ENCODE peak calls at places on chromosomes 7 and 10, in nine cellular contexts. One of them, this sample, is unnamed.

GRCh38 chr10:525565-526315 is 163.7 kb downstream of the DIP2C start:
- DNase-seq in brain microvascular endothelial cell: no peak
- DNase-seq in body of pancreas: no peak
- DNase-seq in mammary epithelial cell: peak; percentile 35
- DNase-seq in Peyer's patch: no peak
- DNase-seq in tibial nerve: no peak
- DNase-seq in IMR-90: peak; percentile 61
- DNase-seq in spleen: peak; percentile 62
- DNase-seq in SJCRH30: no peak
- DNase-seq in this sample: no peak

GRCh38 chr7:79282882-79283602 is 170.4 kb downstream of the MAGI2 start:
- DNase-seq in brain microvascular endothelial cell: peak; percentile 39
- DNase-seq in spleen: no peak
- DNase-seq in tibial nerve: no peak
- DNase-seq in mammary epithelial cell: peak; percentile 43
- DNase-seq in body of pancreas: no peak
- DNase-seq in SJCRH30: peak; percentile 9
- DNase-seq in IMR-90: peak; percentile 91
- DNase-seq in Peyer's patch: no peak
- DNase-seq in this sample: no peak

GRCh38 chr10:47415520-47416304 is 31.6 kb upstream of the ZNF488 start:
- DNase-seq in SJCRH30: no peak
- DNase-seq in tibial nerve: no peak
- DNase-seq in IMR-90: no peak
- DNase-seq in body of pancreas: no peak
- DNase-seq in Peyer's patch: no peak
- DNase-seq in brain microvascular endothelial cell: no peak
- DNase-seq in mammary epithelial cell: peak; percentile 35
- DNase-seq in spleen: peak; percentile 28
- DNase-seq in this sample: no peak

GRCh38 chr7:41916450-41916927 is 213.6 kb upstream of the INHBA start:
- DNase-seq in spleen: no peak
- DNase-seq in brain microvascular endothelial cell: peak; percentile 96
- DNase-seq in IMR-90: peak; percentile 99
- DNase-seq in tibial nerve: peak; percentile 54
- DNase-seq in SJCRH30: peak; percentile 7
- DNase-seq in mammary epithelial cell: peak; percentile 89
- DNase-seq in body of pancreas: peak; percentile 24
- DNase-seq in Peyer's patch: no peak
- DNase-seq in this sample: no peak

GRCh38 chr10:19328582-19328981 is 280.0 kb downstream of the MALRD1 start:
- DNase-seq in Peyer's patch: no peak
- DNase-seq in body of pancreas: no peak
- DNase-seq in tibial nerve: no peak
- DNase-seq in brain microvascular endothelial cell: no peak
- DNase-seq in spleen: no peak
- DNase-seq in SJCRH30: no peak
- DNase-seq in IMR-90: no peak
- DNase-seq in mammary epithelial cell: no peak
- DNase-seq in this sample: no peak

GRCh38 chr7:155257482-155258232 is 40.0 kb upstream of the INSIG1 start:
- DNase-seq in body of pancreas: peak; percentile 89
- DNase-seq in tibial nerve: peak; percentile 73
- DNase-seq in IMR-90: no peak
- DNase-seq in spleen: no peak
- DNase-seq in brain microvascular endothelial cell: peak; percentile 76
- DNase-seq in mammary epithelial cell: peak; percentile 69
- DNase-seq in SJCRH30: peak; percentile 65
- DNase-seq in Peyer's patch: peak; percentile 52
- DNase-seq in this sample: peak; percentile 80

GRCh38 chr7:70698219-70698832 is 433.6 kb upstream of the GALNT17 start:
- DNase-seq in brain microvascular endothelial cell: peak; percentile 48
- DNase-seq in mammary epithelial cell: peak; percentile 45
- DNase-seq in SJCRH30: peak; percentile 82
- DNase-seq in Peyer's patch: peak; percentile 73
- DNase-seq in tibial nerve: peak; percentile 57
- DNase-seq in body of pancreas: peak; percentile 58
- DNase-seq in IMR-90: peak; percentile 73
- DNase-seq in spleen: no peak
- DNase-seq in this sample: no peak

GRCh38 chr10:101444058-101444457 is 90.1 kb downstream of the BTRC start:
- DNase-seq in SJCRH30: peak; percentile 69
- DNase-seq in mammary epithelial cell: no peak
- DNase-seq in spleen: no peak
- DNase-seq in brain microvascular endothelial cell: no peak
- DNase-seq in body of pancreas: no peak
- DNase-seq in Peyer's patch: no peak
- DNase-seq in IMR-90: peak; percentile 17
- DNase-seq in tibial nerve: no peak
- DNase-seq in this sample: no peak

GRCh38 chr10:113103131-113103830 is 153.2 kb downstream of the TCF7L2 start:
- DNase-seq in spleen: no peak
- DNase-seq in IMR-90: peak; percentile 28
- DNase-seq in body of pancreas: no peak
- DNase-seq in tibial nerve: no peak
- DNase-seq in SJCRH30: no peak
- DNase-seq in brain microvascular endothelial cell: no peak
- DNase-seq in mammary epithelial cell: no peak
- DNase-seq in Peyer's patch: no peak
- DNase-seq in this sample: no peak

GRCh38 chr10:127310389-127310788 is 114.0 kb upstream of the INSYN2A start:
- DNase-seq in spleen: no peak
- DNase-seq in brain microvascular endothelial cell: no peak
- DNase-seq in tibial nerve: no peak
- DNase-seq in Peyer's patch: no peak
- DNase-seq in mammary epithelial cell: no peak
- DNase-seq in IMR-90: no peak
- DNase-seq in SJCRH30: no peak
- DNase-seq in body of pancreas: no peak
- DNase-seq in this sample: no peak

GRCh38 chr7:90706067-90706716 is 110.1 kb downstream of the CDK14 start:
- DNase-seq in Peyer's patch: no peak
- DNase-seq in IMR-90: peak; percentile 70
- DNase-seq in brain microvascular endothelial cell: no peak
- DNase-seq in tibial nerve: no peak
- DNase-seq in spleen: no peak
- DNase-seq in mammary epithelial cell: no peak
- DNase-seq in body of pancreas: no peak
- DNase-seq in SJCRH30: no peak
- DNase-seq in this sample: no peak

GRCh38 chr7:98210513-98211220 is 572 bp upstream of the BHLHA15 start:
- DNase-seq in brain microvascular endothelial cell: no peak
- DNase-seq in Peyer's patch: peak; percentile 49
- DNase-seq in tibial nerve: no peak
- DNase-seq in SJCRH30: no peak
- DNase-seq in body of pancreas: peak; percentile 56
- DNase-seq in mammary epithelial cell: no peak
- DNase-seq in IMR-90: no peak
- DNase-seq in spleen: peak; percentile 75
- DNase-seq in this sample: peak; percentile 64

GRCh38 chr7:22625251-22625650 is 101.7 kb upstream of the IL6 start:
- DNase-seq in SJCRH30: no peak
- DNase-seq in Peyer's patch: no peak
- DNase-seq in mammary epithelial cell: no peak
- DNase-seq in spleen: no peak
- DNase-seq in brain microvascular endothelial cell: no peak
- DNase-seq in tibial nerve: no peak
- DNase-seq in IMR-90: no peak
- DNase-seq in body of pancreas: no peak
- DNase-seq in this sample: no peak

GRCh38 chr7:159025161-159025779 is 119.4 kb downstream of the VIPR2 start:
- DNase-seq in SJCRH30: no peak
- DNase-seq in tibial nerve: no peak
- DNase-seq in brain microvascular endothelial cell: peak; percentile 46
- DNase-seq in Peyer's patch: peak; percentile 27
- DNase-seq in spleen: no peak
- DNase-seq in mammary epithelial cell: no peak
- DNase-seq in IMR-90: no peak
- DNase-seq in body of pancreas: no peak
- DNase-seq in this sample: no peak

GRCh38 chr10:133129151-133129853 is 30.7 kb upstream of the KNDC1 start:
- DNase-seq in Peyer's patch: peak; percentile 38
- DNase-seq in spleen: no peak
- DNase-seq in SJCRH30: no peak
- DNase-seq in tibial nerve: no peak
- DNase-seq in body of pancreas: no peak
- DNase-seq in brain microvascular endothelial cell: no peak
- DNase-seq in IMR-90: no peak
- DNase-seq in mammary epithelial cell: no peak
- DNase-seq in this sample: no peak

GRCh38 chr10:133125901-133126300 is 34.1 kb upstream of the KNDC1 start:
- DNase-seq in tibial nerve: no peak
- DNase-seq in brain microvascular endothelial cell: no peak
- DNase-seq in SJCRH30: no peak
- DNase-seq in IMR-90: no peak
- DNase-seq in Peyer's patch: no peak
- DNase-seq in spleen: no peak
- DNase-seq in body of pancreas: no peak
- DNase-seq in mammary epithelial cell: no peak
- DNase-seq in this sample: no peak

GRCh38 chr10:133128126-133129081 is 31.6 kb upstream of the KNDC1 start:
- DNase-seq in SJCRH30: no peak
- DNase-seq in Peyer's patch: no peak
- DNase-seq in brain microvascular endothelial cell: no peak
- DNase-seq in tibial nerve: no peak
- DNase-seq in spleen: peak; percentile 75
- DNase-seq in body of pancreas: no peak
- DNase-seq in IMR-90: no peak
- DNase-seq in mammary epithelial cell: no peak
- DNase-seq in this sample: peak; percentile 14

GRCh38 chr10:133126431-133127290 is 33.4 kb upstream of the KNDC1 start:
- DNase-seq in IMR-90: no peak
- DNase-seq in spleen: peak; percentile 68
- DNase-seq in body of pancreas: no peak
- DNase-seq in tibial nerve: no peak
- DNase-seq in SJCRH30: no peak
- DNase-seq in Peyer's patch: no peak
- DNase-seq in brain microvascular endothelial cell: no peak
- DNase-seq in mammary epithelial cell: no peak
- DNase-seq in this sample: peak; percentile 10

GRCh38 chr10:133127291-133128125 is 32.5 kb upstream of the KNDC1 start:
- DNase-seq in spleen: peak; percentile 64
- DNase-seq in IMR-90: no peak
- DNase-seq in tibial nerve: no peak
- DNase-seq in brain microvascular endothelial cell: no peak
- DNase-seq in body of pancreas: no peak
- DNase-seq in mammary epithelial cell: no peak
- DNase-seq in SJCRH30: no peak
- DNase-seq in Peyer's patch: no peak
- DNase-seq in this sample: peak; percentile 44
- H3K27me3 ChIP-seq in spleen: peaks cover 40% of the 10 kb centered on the region
- H3K27me3 ChIP-seq in IMR-90: no peaks in the 10 kb centered on the region
- H3K27me3 ChIP-seq in tibial nerve: peaks cover 6% of the 10 kb centered on the region
- H3K27me3 ChIP-seq in brain microvascular endothelial cell: no peaks in the 10 kb centered on the region
- H3K27me3 ChIP-seq in body of pancreas: no peaks in the 10 kb centered on the region
- H3K27me3 ChIP-seq in mammary epithelial cell: no peaks in the 10 kb centered on the region
- H3K27me3 ChIP-seq in SJCRH30: no peaks in the 10 kb centered on the region
- H3K27me3 ChIP-seq in Peyer's patch: no peaks in the 10 kb centered on the region
- H3K27me3 ChIP-seq in this sample: no peaks in the 10 kb centered on the region

GRCh38 chr10:110447886-110448285 is 49.8 kb upstream of the DUSP5 start:
- DNase-seq in IMR-90: no peak
- DNase-seq in spleen: peak; percentile 2
- DNase-seq in body of pancreas: no peak
- DNase-seq in Peyer's patch: no peak
- DNase-seq in SJCRH30: peak; percentile 35
- DNase-seq in tibial nerve: no peak
- DNase-seq in brain microvascular endothelial cell: no peak
- DNase-seq in mammary epithelial cell: no peak
- DNase-seq in this sample: no peak
- H3K27ac ChIP-seq in IMR-90: peak overlapping the region; percentile 22
- H3K27ac ChIP-seq in spleen: no peak overlapping the region
- H3K27ac ChIP-seq in body of pancreas: no peak overlapping the region
- H3K27ac ChIP-seq in Peyer's patch: no peak overlapping the region
- H3K27ac ChIP-seq in SJCRH30: peak overlapping the region; percentile 32
- H3K27ac ChIP-seq in tibial nerve: no peak overlapping the region
- H3K27ac ChIP-seq in brain microvascular endothelial cell: peak overlapping the region; percentile 71
- H3K27ac ChIP-seq in mammary epithelial cell: peak overlapping the region; percentile 57
- H3K27ac ChIP-seq in this sample: no peak overlapping the region

DNA sequence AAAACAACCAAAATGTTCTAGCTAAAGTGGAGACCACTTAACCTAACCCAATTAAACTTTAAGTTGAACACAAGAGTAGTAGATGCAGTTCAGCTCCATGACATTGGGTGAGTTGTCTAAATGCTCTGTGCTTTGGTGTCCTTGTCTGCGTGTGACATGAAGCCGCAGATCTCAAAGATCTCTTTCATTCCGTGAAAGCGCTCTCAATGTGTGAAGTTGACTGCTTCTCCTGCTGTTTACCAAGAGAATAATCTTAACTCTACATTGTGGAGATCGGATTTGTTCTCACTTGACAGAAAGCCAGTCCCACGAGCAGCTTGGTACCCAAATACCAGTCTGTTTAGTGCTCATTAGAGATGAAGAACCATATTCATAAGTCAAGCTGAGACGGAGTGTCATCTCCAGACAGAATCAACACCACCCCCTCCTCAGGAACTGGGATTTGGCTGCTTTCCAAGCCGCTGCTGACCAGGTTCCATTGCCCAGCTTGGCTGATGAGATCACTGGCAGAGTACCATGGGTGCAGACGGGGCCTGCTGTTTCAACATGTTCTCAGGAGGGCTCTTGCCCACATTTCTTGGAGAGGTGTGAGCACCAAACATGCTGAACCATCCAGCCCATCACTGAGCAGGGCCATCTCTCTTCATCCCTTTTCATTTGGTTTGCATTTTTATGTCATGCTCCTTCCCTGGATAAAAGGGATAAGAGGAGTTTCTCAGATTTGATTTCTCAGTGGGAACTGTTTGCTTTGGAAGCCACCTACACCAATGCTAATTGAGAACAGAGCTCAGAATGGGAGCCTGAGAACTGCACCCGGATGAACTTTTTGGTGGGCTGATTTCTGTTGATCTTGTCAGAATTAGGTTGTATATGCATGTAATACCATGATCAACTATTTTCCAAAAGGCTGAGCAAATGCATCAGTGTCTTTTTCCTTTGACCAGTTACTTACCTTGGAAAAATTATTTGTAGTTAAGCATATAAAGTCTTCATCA is 95.8 kb upstream of the AGBL3 start:
- DNase-seq in spleen: no peak
- DNase-seq in SJCRH30: peak; percentile 74
- DNase-seq in tibial nerve: no peak
- DNase-seq in body of pancreas: no peak
- DNase-seq in Peyer's patch: no peak
- DNase-seq in brain microvascular endothelial cell: peak; percentile 73
- DNase-seq in IMR-90: peak; percentile 57
- DNase-seq in mammary epithelial cell: peak; percentile 90
- DNase-seq in this sample: peak; percentile 45
- H3K4me3 ChIP-seq in spleen: no peak overlapping the region
- H3K4me3 ChIP-seq in SJCRH30: peak overlapping the region; percentile 78
- H3K4me3 ChIP-seq in tibial nerve: peak overlapping the region; percentile 51
- H3K4me3 ChIP-seq in body of pancreas: no peak overlapping the region
- H3K4me3 ChIP-seq in Peyer's patch: no peak overlapping the region
- H3K4me3 ChIP-seq in brain microvascular endothelial cell: peak overlapping the region; percentile 65
- H3K4me3 ChIP-seq in IMR-90: no peak overlapping the region
- H3K4me3 ChIP-seq in mammary epithelial cell: peak overlapping the region; percentile 74
- H3K4me3 ChIP-seq in this sample: peak overlapping the region; percentile 41

DNA sequence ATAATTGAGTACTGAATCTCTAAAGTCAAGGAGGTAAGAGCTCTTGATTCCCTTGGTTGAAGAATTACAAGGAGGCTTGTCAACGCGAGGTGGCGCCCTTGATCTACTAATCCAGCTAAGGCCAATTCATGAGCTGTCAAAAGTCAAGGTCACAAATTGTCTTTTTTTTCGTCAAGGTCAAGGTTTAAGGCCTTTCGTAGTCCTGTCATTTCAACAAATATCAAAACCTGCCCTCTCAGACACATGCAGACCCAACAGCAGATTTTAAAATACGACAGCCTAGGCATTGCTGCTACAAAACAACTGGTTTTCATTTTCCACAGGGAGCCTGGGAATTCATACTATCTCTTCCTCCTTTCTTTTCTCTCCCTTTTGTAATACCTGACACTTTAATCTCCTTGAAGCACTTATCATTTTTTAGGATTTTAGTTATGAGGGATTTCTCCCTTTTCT is 3.6 kb downstream of the HOXA13 start:
- DNase-seq in Peyer's patch: peak; percentile 95
- DNase-seq in SJCRH30: peak; percentile 88
- DNase-seq in mammary epithelial cell: peak; percentile 37
- DNase-seq in spleen: peak; percentile 91
- DNase-seq in brain microvascular endothelial cell: peak; percentile 67
- DNase-seq in IMR-90: peak; percentile 71
- DNase-seq in tibial nerve: peak; percentile 98
- DNase-seq in body of pancreas: peak; percentile 77
- DNase-seq in this sample: no peak
- H3K27me3 ChIP-seq in Peyer's patch: no peaks in the 10 kb centered on the region
- H3K27me3 ChIP-seq in SJCRH30: no peaks in the 10 kb centered on the region
- H3K27me3 ChIP-seq in mammary epithelial cell: peaks cover 79% of the 10 kb centered on the region
- H3K27me3 ChIP-seq in spleen: peaks cover 98% of the 10 kb centered on the region
- H3K27me3 ChIP-seq in brain microvascular endothelial cell: peaks cover 92% of the 10 kb centered on the region
- H3K27me3 ChIP-seq in IMR-90: peaks cover 86% of the 10 kb centered on the region
- H3K27me3 ChIP-seq in tibial nerve: peaks cover 87% of the 10 kb centered on the region
- H3K27me3 ChIP-seq in body of pancreas: no peaks in the 10 kb centered on the region
- H3K27me3 ChIP-seq in this sample: peaks cover 83% of the 10 kb centered on the region

This sample was measured in heart left ventricle.